ENCODE peak calls at places on chromosomes 13 and 19, in five cellular contexts. P is cardiac fibroblast; A is stimulated activated CD4-positive, alpha-beta T cell treated with anti-CD3 and anti-CD28 coated beads, Interleukin-15, amount 100 ng/mL, for 48 hours; D is stimulated activated CD8-positive, alpha-beta memory T cell treated with anti-CD3 and anti-CD28 coated beads, Interleukin-2, amount 100 ng/mL, for 48 hours; Y is pons. V is an unnamed sample.

GRCh38 chr13:98317573-98318171 is 140.6 kb upstream of the RNF113B start:
- DNase-seq in P (no peak), D (no peak), Y (no peak), A (no peak), V (no peak)

GRCh38 chr13:36163303-36163702 is 32.1 kb upstream of the DCLK1 start:
- DNase-seq in P (no peak), A (no peak), Y (peak; percentile 8), D (no peak), V (peak; percentile 7)

GRCh38 chr19:19205416-19206410 is 2.5 kb upstream of the NR2C2AP start:
- DNase-seq in Y (peak; percentile 58), A (no peak), D (no peak), P (no peak), V (peak; percentile 37)

GRCh38 chr19:44592451-44592890 is 20.9 kb upstream of the IGSF23 start:
- DNase-seq in A (no peak), Y (no peak), D (no peak), P (no peak), V (no peak)

GRCh38 chr13:44159633-44160279 is 213.9 kb upstream of the SERP2 start:
- DNase-seq in D (no peak), A (no peak), P (peak; percentile 35), Y (no peak), V (no peak)

GRCh38 chr13:57632276-57633140 is 964 bp downstream of the PCDH17 start:
- DNase-seq in D (no peak), Y (no peak), A (no peak), P (peak; percentile 11), V (peak; percentile 25)

GRCh38 chr19:29259153-29259552 is 46.2 kb upstream of the UQCRFS1 start:
- DNase-seq in D (no peak), Y (no peak), A (no peak), P (peak; percentile 18), V (no peak)

GRCh38 chr19:3950871-3951861 is 18.3 kb downstream of the NMRK2 start:
- DNase-seq in A (no peak), D (no peak), P (no peak), Y (no peak), V (peak; percentile 82)

GRCh38 chr19:1065606-1066109 is 1.3 kb upstream of the ARHGAP45 start:
- DNase-seq in Y (no peak), D (no peak), A (no peak), P (no peak), V (no peak)

GRCh38 chr13:97068964-97069815 is 74.9 kb upstream of the OXGR1 start:
- DNase-seq in Y (no peak), D (no peak), A (no peak), P (no peak), V (peak; percentile 11)